ENCODE peak calls at places on chromosomes 12 and 14, in six cellular contexts. Y, O, P, Z, V and L are unnamed samples.

GRCh38 chr14:95460647-95461478 is 55.6 kb downstream of the SYNE3 start:
- DNase-seq in Y (no peak), O (no peak), P (peak), Z (no peak), V (peak), L (no peak)

GRCh38 chr14:75063491-75064204 is at the start of gene ACYP1:
- DNase-seq in Y (peak), O (peak), P (peak), Z (peak), V (peak), L (peak)

GRCh38 chr12:91555981-91556380 is 373.4 kb upstream of the DCN start:
- DNase-seq in Y (no peak), O (no peak), P (no peak), Z (no peak), V (no peak), L (no peak)

GRCh38 chr12:49537231-49537708 is 1.6 kb upstream of the KCNH3 start:
- DNase-seq in Y (no peak), O (peak), P (no peak), Z (no peak), V (no peak), L (no peak)

GRCh38 chr14:24298892-24299254 is 707 bp downstream of the DHRS1 start:
- DNase-seq in Y (no peak), O (peak), P (peak), Z (no peak), V (peak), L (no peak)

GRCh38 chr12:107586256-107586970 is 99.2 kb upstream of the PWP1 start:
- DNase-seq in Y (no peak), O (no peak), P (no peak), Z (no peak), V (no peak), L (no peak)

GRCh38 chr12:64696065-64696741 is 63.0 kb downstream of the GNS start:
- DNase-seq in Y (no peak), O (no peak), P (peak), Z (no peak), V (peak), L (no peak)

GRCh38 chr14:100030441-100031153 is 34.6 kb upstream of the EVL start:
- DNase-seq in Y (no peak), O (peak), P (peak), Z (no peak), V (peak), L (no peak)

GRCh38 chr12:131773582-131774221 is 54.5 kb upstream of the MMP17 start:
- DNase-seq in Y (peak), O (no peak), P (no peak), Z (no peak), V (no peak), L (peak)

GRCh38 chr14:46574236-46574970 is 77.2 kb downstream of the RPL10L start:
- DNase-seq in Y (no peak), O (no peak), P (peak), Z (no peak), V (peak), L (no peak)

GRCh38 chr12:104930388-104931326 is 27.4 kb downstream of the SLC41A2 start:
- DNase-seq in Y (peak), O (no peak), P (peak), Z (no peak), V (peak), L (peak)

GRCh38 chr12:15208140-15208539 is 13.1 kb downstream of the RERG start:
- DNase-seq in Y (no peak), O (no peak), P (peak), Z (no peak), V (no peak), L (no peak)

GRCh38 chr12:124725612-124726237 is 137.9 kb downstream of the SCARB1 start:
- DNase-seq in Y (no peak), O (no peak), P (no peak), Z (peak), V (no peak), L (no peak)

GRCh38 chr12:54012631-54013398 is 4.0 kb downstream of the HOXC8 start:
- DNase-seq in Y (no peak), O (no peak), P (no peak), Z (no peak), V (no peak), L (no peak)

GRCh38 chr12:3885179-3886094 is 12.2 kb upstream of the PARP11 start:
- DNase-seq in Y (peak), O (peak), P (peak), Z (no peak), V (peak), L (peak)

GRCh38 chr12:60172696-60173095 is 576.9 kb downstream of the SLC16A7 start:
- DNase-seq in Y (no peak), O (no peak), P (no peak), Z (no peak), V (no peak), L (no peak)

GRCh38 chr14:38078393-38078792 is 129.3 kb upstream of the SSTR1 start:
- DNase-seq in Y (no peak), O (no peak), P (no peak), Z (no peak), V (no peak), L (no peak)

GRCh38 chr12:124283326-124283725 is 11.6 kb upstream of the RFLNA start:
- DNase-seq in Y (no peak), O (no peak), P (no peak), Z (no peak), V (peak), L (no peak)

GRCh38 chr12:90274407-90274806 is 565.8 kb upstream of the ATP2B1 start:
- DNase-seq in Y (no peak), O (no peak), P (no peak), Z (no peak), V (no peak), L (no peak)

GRCh38 chr12:39618701-39619100 is 902 bp downstream of the ABCD2 start:
- DNase-seq in Y (peak), O (no peak), P (no peak), Z (no peak), V (no peak), L (no peak)

GRCh38 chr12:6288235-6288634 is 22.2 kb upstream of the PLEKHG6 start:
- DNase-seq in Y (no peak), O (no peak), P (peak), Z (no peak), V (no peak), L (no peak)

GRCh38 chr14:59282366-59282765 is 93.9 kb downstream of the DAAM1 start:
- DNase-seq in Y (no peak), O (no peak), P (peak), Z (no peak), V (no peak), L (no peak)

GRCh38 chr14:69685716-69686115 is 74.3 kb downstream of the SUSD6 start:
- DNase-seq in Y (no peak), O (peak), P (peak), Z (peak), V (no peak), L (no peak)

GRCh38 chr12:71439613-71440392 is at the start of gene LGR5:
- DNase-seq in Y (peak), O (peak), P (peak), Z (no peak), V (peak), L (peak)

GRCh38 chr12:3869448-3869847 is 3.8 kb downstream of the PARP11 start:
- DNase-seq in Y (no peak), O (no peak), P (no peak), Z (no peak), V (no peak), L (no peak)

GRCh38 chr14:56798447-56799326 is 11.6 kb downstream of the OTX2 start:
- DNase-seq in Y (no peak), O (no peak), P (no peak), Z (no peak), V (no peak), L (no peak)

GRCh38 chr12:124289634-124290600 is 5.0 kb upstream of the RFLNA start:
- DNase-seq in Y (no peak), O (peak), P (peak), Z (peak), V (no peak), L (no peak)

GRCh38 chr12:107670999-107671643 is 14.5 kb upstream of the PWP1 start:
- DNase-seq in Y (peak), O (peak), P (peak), Z (peak), V (peak), L (peak)

GRCh38 chr14:89767861-89768268 is 186.7 kb downstream of the EFCAB11 start:
- DNase-seq in Y (peak), O (peak), P (peak), Z (no peak), V (peak), L (peak)

GRCh38 chr12:76032043-76032981 is 736 bp upstream of the PHLDA1 start:
- DNase-seq in Y (peak), O (peak), P (peak), Z (peak), V (peak), L (peak)

GRCh38 chr14:51828017-51828797 is 32.2 kb upstream of the GNG2 start:
- DNase-seq in Y (peak), O (peak), P (peak), Z (peak), V (no peak), L (peak)

GRCh38 chr14:97975960-97976359 is 1178.8 kb downstream of the VRK1 start:
- DNase-seq in Y (no peak), O (no peak), P (no peak), Z (no peak), V (no peak), L (no peak)

GRCh38 chr12:126483145-126484068 is 1418.2 kb downstream of the AACS start:
- DNase-seq in Y (no peak), O (no peak), P (peak), Z (no peak), V (no peak), L (no peak)

GRCh38 chr12:79174656-79175055 is 310.1 kb downstream of the SYT1 start:
- DNase-seq in Y (peak), O (no peak), P (peak), Z (no peak), V (peak), L (no peak)

GRCh38 chr12:49741882-49742620 is 694 bp downstream of the TMBIM6 start:
- DNase-seq in Y (peak), O (peak), P (peak), Z (peak), V (peak), L (peak)

GRCh38 chr14:94052662-94053061 is 26.5 kb downstream of the OTUB2 start:
- DNase-seq in Y (no peak), O (no peak), P (no peak), Z (no peak), V (no peak), L (no peak)

GRCh38 chr14:59582845-59583509 is 6.4 kb upstream of the CCDC175 start:
- DNase-seq in Y (no peak), O (no peak), P (no peak), Z (no peak), V (no peak), L (no peak)

GRCh38 chr12:105862163-105862821 is 276.5 kb downstream of the NUAK1 start:
- DNase-seq in Y (no peak), O (no peak), P (no peak), Z (no peak), V (peak), L (no peak)

GRCh38 chr12:96766232-96766631 is 140.8 kb upstream of the NEDD1 start:
- DNase-seq in Y (no peak), O (no peak), P (peak), Z (no peak), V (no peak), L (no peak)
- TF ChIP-seq CTCF in Y (no peak), O (no peak), P (peak), Z (no peak), V (no peak), L (no peak)

GRCh38 chr12:31813305-31813704 is 84.5 kb upstream of the AMN1 start:
- DNase-seq in Y (no peak), O (no peak), P (peak), Z (no peak), V (peak), L (no peak)
- TF ChIP-seq CTCF in Y (no peak), O (no peak), P (peak), Z (no peak), V (peak), L (no peak)

GRCh38 chr12:43282106-43282505 is 269.9 kb downstream of the ADAMTS20 start:
- DNase-seq in Y (no peak), O (no peak), P (peak), Z (no peak), V (peak), L (no peak)
- TF ChIP-seq CTCF in Y (no peak), O (no peak), P (peak), Z (peak), V (peak), L (no peak)

DNA sequence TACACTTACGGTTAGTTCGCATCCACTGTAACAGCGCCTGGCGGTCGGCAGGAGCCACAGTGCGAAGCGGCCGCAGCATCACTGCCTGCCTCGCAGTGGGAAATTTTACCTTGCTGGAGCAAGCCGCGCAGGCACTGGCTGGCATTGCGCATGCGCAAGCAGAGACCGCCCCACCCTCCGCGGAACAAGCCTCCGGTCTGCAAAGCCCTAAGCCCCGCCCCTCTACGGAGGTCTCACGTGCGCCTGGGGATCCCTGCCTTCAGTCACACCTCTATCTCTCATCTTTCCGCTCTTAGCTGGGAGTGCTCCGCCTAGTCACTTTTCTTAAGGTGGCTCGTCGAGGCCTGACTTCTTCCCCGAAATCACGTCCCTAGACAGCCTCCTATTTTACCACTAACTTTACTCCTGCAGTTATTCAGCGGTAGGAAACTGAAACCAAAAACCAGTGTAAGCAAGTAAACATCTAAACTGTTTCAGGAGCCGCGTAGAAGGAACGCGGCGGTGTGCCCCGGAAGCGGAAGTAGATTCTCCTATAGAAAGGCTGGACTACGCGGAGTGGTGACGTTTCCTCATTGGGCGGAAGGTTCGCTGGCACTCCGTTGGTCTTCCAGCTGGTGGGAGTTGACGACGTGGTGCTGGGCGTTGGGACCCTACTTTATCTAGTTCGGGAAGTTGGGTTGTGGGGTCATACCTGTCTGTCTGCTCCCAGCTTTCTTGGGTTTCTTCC is at the start of gene SRP54:
- DNase-seq in Y (peak), O (peak), P (peak), Z (peak), V (peak), L (peak)
- TF ChIP-seq CTCF in Y (peak), O (no peak), P (peak), Z (no peak), V (peak), L (no peak)

GRCh38 chr12:16950041-16950677 is 344.2 kb upstream of the LMO3 start:
- DNase-seq in Y (no peak), O (no peak), P (no peak), Z (no peak), V (no peak), L (no peak)
- TF ChIP-seq CTCF in Y (no peak), O (no peak), P (no peak), Z (no peak), V (no peak), L (no peak)

GRCh38 chr12:85029456-85029855 is 6.6 kb downstream of the TSPAN19 start:
- DNase-seq in Y (peak), O (no peak), P (peak), Z (no peak), V (peak), L (peak)
- TF ChIP-seq CTCF in Y (peak), O (peak), P (peak), Z (peak), V (peak), L (peak)